ENCODE peak calls at places on chromosomes 6 and 20, in five cellular contexts. F is fibroblast of mammary gland, C is fibroblast of lung, R is astrocyte of the cerebellum, V is body of pancreas. X is an unnamed sample.

GRCh38 chr6:168007592-168008338 is 10.3 kb downstream of the KIF25 start:
- DNase-seq in R (peak; percentile 100), C (peak; percentile 99), F (peak; percentile 99), V (peak; percentile 50), X (no peak)

GRCh38 chr20:47785900-47786762 is 850 bp upstream of the SULF2 start:
- DNase-seq in C (peak; percentile 81), V (peak; percentile 46), F (peak; percentile 70), R (peak; percentile 69), X (peak; percentile 87)

GRCh38 chr6:21559238-21559637 is 34.3 kb upstream of the SOX4 start:
- DNase-seq in F (no peak), V (no peak), R (no peak), C (no peak), X (no peak)

GRCh38 chr20:3115190-3116107 is 30.9 kb upstream of the AVP start:
- DNase-seq in C (peak; percentile 57), F (peak; percentile 61), V (peak; percentile 51), R (peak; percentile 41), X (peak; percentile 38)

GRCh38 chr20:12883507-12883885 is 125.3 kb upstream of the SPTLC3 start:
- DNase-seq in C (no peak), F (no peak), R (no peak), V (no peak), X (no peak)

GRCh38 chr6:105974981-105975380 is 111.2 kb upstream of the PRDM1 start:
- DNase-seq in V (no peak), C (no peak), F (no peak), R (no peak), X (no peak)

GRCh38 chr20:62056975-62057374 is 8.7 kb downstream of the TAF4 start:
- DNase-seq in R (no peak), V (no peak), C (no peak), F (no peak), X (peak; percentile 7)

GRCh38 chr20:32988008-32988407 is 16.2 kb downstream of the SUN5 start:
- DNase-seq in C (no peak), V (no peak), R (no peak), F (peak; percentile 2), X (no peak)

GRCh38 chr6:111032493-111033140 is 50.8 kb downstream of the RPF2 start:
- DNase-seq in C (peak; percentile 53), F (no peak), R (no peak), V (no peak), X (peak; percentile 31)

GRCh38 chr20:34049897-34050695 is 56.4 kb downstream of the RALY start:
- DNase-seq in V (no peak), F (no peak), R (no peak), C (no peak), X (no peak)

GRCh38 chr6:68240731-68241130 is 394.4 kb upstream of the ADGRB3 start:
- DNase-seq in F (no peak), C (peak; percentile 28), R (no peak), V (no peak), X (no peak)

GRCh38 chr20:36974660-36975059 is 23.2 kb upstream of the SAMHD1 start:
- DNase-seq in C (no peak), F (no peak), V (no peak), R (no peak), X (no peak)

GRCh38 chr6:170535002-170535401 is 18.1 kb downstream of the PSMB1 start:
- DNase-seq in C (no peak), V (no peak), F (no peak), R (no peak), X (no peak)

GRCh38 chr6:53326372-53327016 is 22.3 kb downstream of the ELOVL5 start:
- DNase-seq in V (peak; percentile 49), C (peak; percentile 89), R (peak; percentile 98), F (peak; percentile 94), X (peak; percentile 54)

DNA sequence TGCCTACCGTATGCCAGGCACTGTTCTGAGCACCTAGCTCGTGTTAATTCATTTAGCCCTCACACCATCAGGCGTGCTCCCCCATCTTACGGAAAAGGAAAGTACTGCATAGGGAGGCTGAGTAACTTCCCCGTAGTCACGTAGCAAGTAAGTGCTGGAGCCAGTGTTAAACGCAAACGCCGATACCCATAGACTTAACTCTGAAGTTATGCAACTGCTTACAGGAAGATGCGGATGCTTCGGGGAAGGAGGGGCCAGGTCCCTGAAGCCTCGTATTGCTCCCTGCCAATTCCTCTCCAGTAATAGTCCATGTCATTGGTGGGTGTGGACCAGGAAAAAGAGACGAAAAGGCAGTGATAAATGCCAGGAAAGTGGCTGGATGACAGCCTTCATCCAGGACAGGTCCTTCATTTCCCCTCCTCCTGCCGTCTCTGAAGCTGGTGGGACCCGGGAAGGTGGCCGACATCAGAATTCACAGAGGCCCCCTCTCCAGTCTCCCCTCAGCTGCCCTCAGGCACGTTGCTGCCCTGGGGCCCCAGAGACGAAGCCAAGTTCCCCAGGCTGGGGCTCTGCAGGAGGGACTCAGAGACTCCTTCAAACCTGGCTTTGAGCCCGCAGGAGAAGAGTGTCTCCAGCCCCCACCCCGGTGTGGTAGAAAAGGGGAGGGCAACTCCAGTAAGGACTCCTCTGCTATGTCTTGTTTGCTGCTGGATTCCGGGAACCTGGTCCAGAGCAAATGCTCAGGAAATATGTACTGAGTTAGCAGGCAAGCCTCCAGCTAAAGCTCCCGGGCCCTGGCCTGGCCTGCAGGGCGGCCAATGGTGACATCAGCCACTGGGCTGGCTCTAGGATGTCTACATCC is 37.7 kb downstream of the RAB44 start:
- DNase-seq in C (peak; percentile 80), R (peak; percentile 38), F (peak; percentile 76), V (peak; percentile 68), X (peak; percentile 84)
- TF ChIP-seq CTCF in C (peak; percentile 23), R (no peak), F (peak; percentile 30), V (no peak), X (no peak)

GRCh38 chr6:153668758-153669157 is 370.3 kb upstream of the OPRM1 start:
- DNase-seq in F (no peak), C (no peak), R (no peak), V (no peak), X (no peak)

GRCh38 chr6:153662982-153663381 is 376.1 kb upstream of the OPRM1 start:
- DNase-seq in F (no peak), R (no peak), V (no peak), C (no peak), X (no peak)
- TF ChIP-seq CTCF in F (no peak), R (peak; percentile 11), V (no peak), C (no peak), X (no peak)

GRCh38 chr20:64133951-64134407 is 26.6 kb upstream of the NPBWR2 start:
- DNase-seq in F (no peak), R (no peak), C (no peak), V (peak; percentile 4), X (no peak)
- TF ChIP-seq CTCF in F (peak; percentile 21), R (no peak), C (peak; percentile 13), V (no peak), X (no peak)

GRCh38 chr20:24783631-24784492 is 165.2 kb upstream of the CST7 start:
- DNase-seq in C (no peak), F (no peak), V (no peak), R (no peak), X (peak; percentile 36)
- TF ChIP-seq CTCF in C (no peak), F (no peak), V (no peak), R (no peak), X (no peak)

GRCh38 chr6:51569594-51569993 is 517.8 kb downstream of the PKHD1 start:
- DNase-seq in V (no peak), C (no peak), R (no peak), F (no peak), X (no peak)
- TF ChIP-seq CTCF in V (no peak), C (no peak), R (no peak), F (no peak), X (no peak)

X was measured in testis.